ENCODE peak calls at places on chromosomes 12 and 14, in six cellular contexts. Y is fibroblast of lung, V is GM23248, M is mesendoderm, E is mammary epithelial cell, K is GM12878. X is an unnamed sample.

GRCh38 chr14:53888535-53889386 is 67.9 kb downstream of the BMP4 start:
- DNase-seq in Y (no peak), V (no peak), K (no peak), M (no peak), E (no peak), X (no peak)

GRCh38 chr14:90693413-90693812 is 122.8 kb downstream of the TTC7B start:
- DNase-seq in E (no peak), M (no peak), Y (no peak), K (no peak), V (no peak), X (no peak)

GRCh38 chr14:74682169-74682952 is 30.5 kb downstream of the AREL1 start:
- DNase-seq in Y (no peak), V (no peak), M (peak; percentile 6), K (no peak), E (no peak), X (no peak)

GRCh38 chr14:99628832-99629618 is 15.9 kb upstream of the HHIPL1 start:
- DNase-seq in V (peak; percentile 81), M (peak; percentile 77), Y (peak; percentile 68), K (no peak), E (peak; percentile 51), X (peak; percentile 92)

GRCh38 chr12:54240971-54241588 is 38.8 kb downstream of the CBX5 start:
- DNase-seq in M (no peak), E (peak; percentile 91), K (peak; percentile 80), V (no peak), Y (no peak), X (no peak)

GRCh38 chr14:53865716-53866115 is 90.9 kb downstream of the BMP4 start:
- DNase-seq in M (no peak), K (no peak), E (no peak), V (no peak), Y (no peak), X (no peak)

GRCh38 chr14:50955373-50956043 is 11.2 kb upstream of the PYGL start:
- DNase-seq in E (peak; percentile 98), M (peak; percentile 98), K (no peak), Y (peak; percentile 85), V (peak; percentile 99), X (peak; percentile 85)

GRCh38 chr14:69314327-69314726 is 54.4 kb downstream of the GALNT16 start:
- DNase-seq in E (no peak), V (no peak), M (no peak), Y (no peak), K (no peak), X (peak; percentile 8)

GRCh38 chr14:69261761-69262331 is 1.9 kb downstream of the GALNT16 start:
- DNase-seq in Y (no peak), M (peak; percentile 45), K (no peak), E (no peak), V (peak; percentile 55), X (no peak)

GRCh38 chr12:6423267-6424007 is 21.3 kb upstream of the CD27 start:
- DNase-seq in E (peak; percentile 78), M (peak; percentile 93), Y (peak; percentile 93), K (no peak), V (peak; percentile 98), X (peak; percentile 93)

GRCh38 chr12:6424848-6425247 is 19.9 kb upstream of the CD27 start:
- DNase-seq in V (no peak), Y (no peak), K (no peak), M (no peak), E (no peak), X (no peak)

GRCh38 chr12:6426882-6427671 is 17.7 kb upstream of the CD27 start:
- DNase-seq in K (peak; percentile 97), E (no peak), M (no peak), Y (no peak), V (no peak), X (peak; percentile 80)

GRCh38 chr12:6425588-6426531 is 18.9 kb upstream of the CD27 start:
- DNase-seq in V (no peak), M (no peak), E (no peak), Y (no peak), K (no peak), X (peak; percentile 81)

DNA sequence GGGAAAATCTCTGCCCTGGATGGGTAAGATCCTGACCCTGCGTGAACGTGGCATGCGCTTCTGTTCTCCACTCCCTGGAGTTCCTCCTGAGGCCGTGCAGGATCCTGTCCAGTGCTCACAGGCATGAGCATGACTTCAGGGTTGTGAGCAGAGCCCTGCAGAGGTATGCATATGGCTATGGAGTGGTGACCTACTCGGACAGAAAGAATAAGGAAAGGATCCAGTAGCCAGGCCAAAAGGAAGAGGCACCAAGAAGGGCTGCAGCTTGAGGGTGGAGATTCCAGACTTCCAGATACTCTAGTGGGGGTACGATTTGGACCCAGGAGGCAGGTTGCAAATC is 20.8 kb upstream of the CD27 start:
- DNase-seq in E (no peak), M (no peak), V (no peak), Y (no peak), K (no peak), X (no peak)
- H3K4me1 ChIP-seq in E (no peaks in the 10 kb centered on the region), M (no peaks in the 10 kb centered on the region), V (no peaks in the 10 kb centered on the region), Y (no peaks in the 10 kb centered on the region), K (peaks cover 47% of the 10 kb centered on the region), X (peaks cover 4% of the 10 kb centered on the region)

DNA sequence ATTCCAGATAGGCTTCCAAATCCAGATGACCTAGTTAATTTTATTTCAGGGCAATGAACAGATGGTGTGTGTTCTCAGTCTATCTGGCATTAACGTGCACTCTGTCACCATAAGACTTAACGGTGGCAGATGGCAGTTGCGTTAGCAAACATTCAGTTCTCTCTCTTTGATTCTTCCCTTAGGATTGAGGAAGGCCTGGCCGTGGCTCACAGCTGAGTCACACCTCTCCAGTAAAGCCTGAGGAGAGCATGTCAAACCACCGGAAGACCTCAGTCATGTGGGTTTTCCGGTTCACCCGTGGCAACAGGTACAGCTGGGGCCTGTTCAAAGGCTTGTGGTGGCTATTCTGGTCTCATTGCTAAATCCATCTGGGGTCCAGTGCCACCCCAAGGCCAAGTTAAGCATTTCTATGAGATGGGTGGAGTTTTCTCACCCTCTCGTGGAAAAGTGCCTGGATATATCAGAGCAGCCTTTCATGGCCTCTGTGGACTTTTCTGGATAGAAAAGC is 545.1 kb upstream of the ATP2B1 start:
- DNase-seq in K (peak; percentile 59), M (peak; percentile 61), V (peak; percentile 91), Y (peak; percentile 78), E (peak; percentile 97), X (peak; percentile 75)
- H3K27ac ChIP-seq in K (no peak overlapping the region), M (no peak overlapping the region), V (peak overlapping the region; percentile 43), Y (peak overlapping the region; percentile 11), E (peak overlapping the region; percentile 45), X (no peak overlapping the region)

GRCh38 chr14:57933363-57933762 is 67.5 kb upstream of the SLC35F4 start:
- DNase-seq in E (no peak), K (no peak), V (no peak), M (no peak), Y (no peak), X (no peak)

GRCh38 chr14:57928732-57929131 is 62.8 kb upstream of the SLC35F4 start:
- DNase-seq in E (no peak), K (no peak), Y (no peak), M (no peak), V (no peak), X (no peak)

DNA sequence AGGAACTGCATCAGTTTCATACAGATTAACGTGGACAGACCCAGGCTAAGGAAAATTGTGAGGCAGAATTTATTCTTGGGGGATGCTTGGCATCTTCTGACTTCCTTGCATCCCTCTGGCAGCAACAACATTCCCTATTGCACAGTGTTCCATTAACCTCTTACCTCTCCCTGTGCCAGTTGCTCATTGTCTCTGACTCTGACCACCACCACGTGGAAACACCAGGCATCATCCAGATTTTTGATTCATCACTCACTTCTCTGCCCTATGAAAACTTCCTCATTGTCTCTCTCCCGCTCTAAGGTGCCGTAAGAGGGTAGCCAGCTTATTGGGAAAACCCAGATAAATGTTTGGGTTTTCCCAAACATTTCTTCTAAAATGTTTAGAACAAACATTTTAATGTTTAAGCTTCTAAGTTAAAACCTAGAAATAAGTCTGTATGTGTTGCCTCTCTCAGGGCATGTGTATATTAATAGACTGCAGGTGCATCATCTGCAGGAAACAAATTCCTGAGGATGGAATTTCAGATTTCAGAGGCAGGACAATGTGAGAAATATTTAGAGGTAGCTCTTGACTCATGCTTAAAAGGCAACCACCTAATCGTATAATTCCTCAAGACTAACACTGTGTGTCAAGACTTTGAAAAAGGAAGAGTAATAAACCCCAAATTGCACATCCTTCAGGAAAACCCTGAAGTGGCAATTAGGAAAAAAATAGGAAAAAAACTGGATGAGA is 64.5 kb upstream of the SLC35F4 start:
- DNase-seq in E (no peak), V (no peak), K (no peak), Y (no peak), M (no peak), X (no peak)
- H3K9ac ChIP-seq in E (no peak overlapping the region), V (no peak overlapping the region), K (no peak overlapping the region), Y (no peak overlapping the region), M (no peak overlapping the region), X (no peak overlapping the region)

GRCh38 chr12:85626031-85626781 is 210.0 kb downstream of the RASSF9 start:
- DNase-seq in E (peak; percentile 79), K (no peak), M (no peak), V (peak; percentile 88), Y (peak; percentile 86), X (no peak)
- H3K4me1 ChIP-seq in E (peaks cover 21% of the 10 kb centered on the region), K (no peaks in the 10 kb centered on the region), M (no peaks in the 10 kb centered on the region), V (peaks cover 25% of the 10 kb centered on the region), Y (peaks cover 12% of the 10 kb centered on the region), X (no peaks in the 10 kb centered on the region)

GRCh38 chr14:89165189-89165809 is 251.7 kb downstream of the FOXN3 start:
- DNase-seq in V (peak; percentile 12), M (no peak), K (peak; percentile 63), Y (no peak), E (no peak), X (no peak)
- H3K27ac ChIP-seq in V (no peak overlapping the region), M (no peak overlapping the region), K (peak overlapping the region; percentile 97), Y (peak overlapping the region; percentile 43), E (no peak overlapping the region), X (peak overlapping the region; percentile 18)

DNA sequence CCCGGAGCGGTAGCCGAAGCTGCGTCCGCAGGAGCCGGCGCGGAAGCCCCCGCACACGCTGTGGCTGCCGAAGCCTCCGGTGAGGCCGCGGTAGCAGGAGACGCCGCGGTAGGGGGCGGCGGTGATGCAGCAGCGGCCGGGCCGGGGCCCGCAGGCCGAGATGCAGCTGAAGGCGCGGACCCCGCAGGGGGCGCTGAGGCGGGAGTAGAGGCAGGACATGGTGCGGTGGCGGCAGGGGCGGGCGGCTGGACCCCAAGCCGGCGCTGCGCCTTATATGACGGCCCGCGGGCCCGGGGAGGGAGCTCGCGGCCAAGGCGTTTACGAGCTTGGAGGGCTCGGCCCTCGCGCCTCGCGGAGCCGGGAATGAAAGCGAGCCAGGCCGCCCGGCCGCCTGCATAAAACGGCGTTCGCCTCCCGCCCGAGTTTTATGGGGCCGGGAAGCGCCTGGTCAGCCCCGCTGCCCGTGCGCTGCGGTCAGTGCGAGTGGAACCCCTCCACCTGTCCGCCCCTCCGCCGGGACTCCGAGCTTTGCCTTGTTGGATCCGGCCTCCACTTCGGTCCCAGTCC is 16.0 kb upstream of the KRT86 start:
- DNase-seq in M (peak; percentile 48), E (no peak), Y (peak; percentile 36), V (peak; percentile 73), K (no peak), X (peak; percentile 73)
- H3K9ac ChIP-seq in M (no peak overlapping the region), E (no peak overlapping the region), Y (no peak overlapping the region), V (no peak overlapping the region), K (no peak overlapping the region), X (no peak overlapping the region)

GRCh38 chr14:77040059-77040308 is 11.5 kb upstream of the IRF2BPL start:
- DNase-seq in M (no peak), V (no peak), Y (no peak), K (no peak), E (no peak), X (no peak)
- H3K4me1 ChIP-seq in M (peaks cover 27% of the 10 kb centered on the region), V (peaks cover 77% of the 10 kb centered on the region), Y (peaks cover 55% of the 10 kb centered on the region), K (peaks cover 89% of the 10 kb centered on the region), E (peaks cover 71% of the 10 kb centered on the region), X (peaks cover 49% of the 10 kb centered on the region)

X was measured in kidney.